ENCODE peak calls at places on chromosomes 5 and 9, in six cellular contexts. S is transverse colon, M is AG08396, T is BE2C, E is HCT116, I is posterior cingulate gyrus. V is an unnamed sample.

GRCh38 chr5:179700401-179700918 is 1.7 kb downstream of the CANX start:
- DNase-seq in S (no peak), M (no peak), T (no peak), E (no peak), I (no peak), V (no peak)

GRCh38 chr9:127832248-127832647 is 22.2 kb downstream of the ENG start:
- DNase-seq in S (no peak), M (no peak), T (no peak), E (no peak), I (no peak), V (no peak)

GRCh38 chr9:91048739-91049138 is 247.1 kb downstream of the SYK start:
- DNase-seq in S (no peak), M (no peak), T (no peak), E (no peak), I (no peak), V (no peak)

GRCh38 chr5:142881076-142881466 is 110.9 kb downstream of the ARHGAP26 start:
- DNase-seq in S (no peak), M (peak), T (no peak), E (no peak), I (no peak), V (peak)

GRCh38 chr5:172209714-172210113 is 15.7 kb downstream of the EFCAB9 start:
- DNase-seq in S (no peak), M (no peak), T (no peak), E (no peak), I (no peak), V (no peak)

GRCh38 chr9:80797427-80797825 is 891.9 kb downstream of the TLE1 start:
- DNase-seq in S (no peak), M (no peak), T (peak), E (no peak), I (no peak), V (no peak)

GRCh38 chr5:179817071-179817840 is 3.4 kb upstream of the SQSTM1 start:
- DNase-seq in S (no peak), M (no peak), T (no peak), E (no peak), I (peak), V (no peak)

GRCh38 chr5:19235101-19235584 is 752.9 kb downstream of the CDH18 start:
- DNase-seq in S (no peak), M (no peak), T (no peak), E (no peak), I (no peak), V (peak)

GRCh38 chr5:65161655-65162054 is 320.1 kb downstream of the ADAMTS6 start:
- DNase-seq in S (no peak), M (no peak), T (no peak), E (no peak), I (no peak), V (no peak)